ENCODE peak calls at places on chromosomes 13 and 19, in nine cellular contexts. T is heart left ventricle, Y is transverse colon, Q is HCT116, V is ovary, I is tibial nerve, D is body of pancreas, E is lower leg skin, K is A549. H is an unnamed sample.

GRCh38 chr19:618674-619285 is 14.6 kb downstream of the POLRMT start:
- DNase-seq in Y (no peak), Q (no peak), V (no peak), T (no peak), K (no peak), D (no peak), I (no peak), E (no peak), H (no peak)

GRCh38 chr13:31168736-31169135 is 7.0 kb upstream of the HSPH1 start:
- DNase-seq in Q (no peak), I (no peak), Y (peak; percentile 76), T (no peak), D (no peak), K (no peak), E (no peak), V (no peak), H (no peak)

GRCh38 chr19:38666662-38667448 is 19.4 kb downstream of the ACTN4 start:
- DNase-seq in Y (peak; percentile 47), T (peak; percentile 75), Q (no peak), I (no peak), K (peak; percentile 87), V (no peak), E (no peak), D (peak; percentile 85), H (no peak)

GRCh38 chr13:32737111-32737571 is 150.9 kb downstream of the PDS5B start:
- DNase-seq in D (no peak), Y (no peak), T (no peak), I (no peak), K (no peak), Q (no peak), V (no peak), E (no peak), H (no peak)

GRCh38 chr19:4365791-4366665 is 22.7 kb downstream of the MPND start:
- DNase-seq in Q (no peak), Y (no peak), I (no peak), D (no peak), K (no peak), E (no peak), T (no peak), V (no peak), H (no peak)

GRCh38 chr19:33375760-33376159 is 2.3 kb downstream of the CEBPG start:
- DNase-seq in E (no peak), V (no peak), K (no peak), Y (no peak), D (no peak), T (no peak), I (no peak), Q (no peak), H (peak; percentile 83)

GRCh38 chr13:45119469-45119989 is 781 bp upstream of the GTF2F2 start:
- DNase-seq in D (no peak), T (no peak), Q (no peak), E (no peak), Y (peak; percentile 18), I (no peak), V (peak; percentile 23), K (no peak), H (peak; percentile 22)

GRCh38 chr13:46160474-46161066 is 21.4 kb downstream of the LCP1 start:
- DNase-seq in E (no peak), I (no peak), Q (peak; percentile 48), Y (no peak), T (no peak), K (peak; percentile 55), V (no peak), D (no peak), H (peak; percentile 29)

GRCh38 chr13:99600318-99600717 is 99.0 kb downstream of the TM9SF2 start:
- DNase-seq in Q (no peak), K (no peak), Y (no peak), V (no peak), T (no peak), D (no peak), E (no peak), I (no peak), H (no peak)

GRCh38 chr13:45121421-45121820 is 1.1 kb downstream of the GTF2F2 start:
- DNase-seq in D (no peak), V (no peak), Q (peak; percentile 16), T (no peak), I (no peak), E (no peak), K (peak; percentile 12), Y (no peak), H (no peak)

GRCh38 chr19:52600639-52601024 is 30.5 kb downstream of the ZNF701 start:
- DNase-seq in E (no peak), Q (no peak), T (no peak), Y (peak; percentile 77), D (no peak), K (no peak), I (no peak), V (peak; percentile 40), H (no peak)

GRCh38 chr19:8663920-8664670 is 33.7 kb downstream of the NFILZ start:
- DNase-seq in Q (no peak), Y (no peak), D (no peak), E (no peak), T (no peak), I (no peak), K (no peak), V (no peak), H (no peak)

GRCh38 chr13:91185294-91185863 is 162.1 kb upstream of the MIR17HG start:
- DNase-seq in E (no peak), V (no peak), I (no peak), Y (no peak), K (peak; percentile 15), T (no peak), D (no peak), Q (peak; percentile 7), H (no peak)

GRCh38 chr13:40490086-40490723 is 176.2 kb downstream of the FOXO1 start:
- DNase-seq in D (peak; percentile 49), E (no peak), Y (peak; percentile 41), K (no peak), Q (no peak), I (no peak), T (no peak), V (no peak), H (no peak)

GRCh38 chr19:35013047-35013819 is 13.1 kb downstream of the GRAMD1A start:
- DNase-seq in V (peak; percentile 77), E (peak; percentile 40), D (peak; percentile 79), I (peak; percentile 49), Q (no peak), K (peak; percentile 82), Y (peak; percentile 77), T (peak; percentile 79), H (peak; percentile 64)

GRCh38 chr19:50417138-50417849 is 1.4 kb upstream of the SPIB start:
- DNase-seq in I (no peak), E (no peak), K (peak; percentile 44), T (no peak), V (no peak), Q (no peak), Y (peak; percentile 57), D (peak; percentile 79), H (no peak)

GRCh38 chr19:50178320-50178719 is 15.2 kb upstream of the IZUMO2 start:
- DNase-seq in I (no peak), T (no peak), K (no peak), Q (no peak), E (no peak), D (no peak), V (no peak), Y (peak; percentile 37), H (no peak)

GRCh38 chr13:40113644-40114304 is 458.3 kb downstream of the COG6 start:
- DNase-seq in Q (no peak), D (peak; percentile 18), E (no peak), Y (no peak), V (no peak), K (no peak), T (no peak), I (no peak), H (no peak)

GRCh38 chr13:24861617-24862362 is 97.8 kb downstream of the RNF17 start:
- DNase-seq in Q (no peak), K (no peak), I (no peak), Y (no peak), V (no peak), T (no peak), D (no peak), E (no peak), H (no peak)

GRCh38 chr19:41264581-41265375 is 606 bp downstream of the HNRNPUL1 start:
- DNase-seq in Q (no peak), V (peak; percentile 71), K (peak; percentile 56), T (peak; percentile 59), D (peak; percentile 52), E (peak; percentile 39), Y (peak; percentile 65), I (no peak), H (peak; percentile 38)
- TF ChIP-seq POLR2A in Q (no peak), V (no peak), K (no peak), T (no peak), D (no peak), E (no peak), Y (no peak), I (no peak), H (peak; percentile 27)

GRCh38 chr13:22926176-22927007 is 254.4 kb upstream of the SGCG start:
- DNase-seq in D (peak; percentile 20), Y (peak; percentile 67), I (peak; percentile 41), Q (no peak), V (peak; percentile 92), E (peak; percentile 73), T (peak; percentile 66), K (no peak), H (no peak)
- TF ChIP-seq POLR2A in D (no peak), Y (no peak), I (no peak), Q (no peak), V (no peak), E (no peak), T (no peak), K (no peak), H (no peak)

DNA sequence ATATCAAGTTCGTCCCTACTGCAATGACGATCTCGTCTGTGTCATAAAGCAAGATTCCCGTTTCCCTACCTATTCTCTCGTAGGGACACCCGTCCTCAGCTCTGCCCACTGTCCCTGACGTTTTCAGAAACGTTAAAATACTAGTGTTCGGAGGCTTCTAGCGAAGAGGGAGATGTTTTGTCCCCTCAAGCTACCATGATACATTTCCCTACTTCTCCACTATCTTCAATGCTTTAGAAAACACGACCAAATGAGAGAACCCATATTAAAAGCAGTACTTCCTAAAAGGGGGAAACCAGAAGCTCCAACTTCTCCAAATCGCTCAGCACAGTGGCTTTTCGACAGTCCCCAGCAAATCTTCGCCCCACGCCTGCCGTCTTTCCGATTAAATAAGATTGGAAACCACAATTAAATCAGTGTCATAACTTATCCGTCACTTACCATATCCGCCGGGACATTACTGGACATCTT is 1.3 kb downstream of the UBL3 start:
- DNase-seq in K (peak; percentile 31), V (no peak), D (peak; percentile 28), Y (peak; percentile 31), Q (no peak), T (peak; percentile 20), E (peak; percentile 36), I (no peak), H (no peak)
- TF ChIP-seq POLR2A in K (no peak), V (no peak), D (no peak), Y (no peak), Q (no peak), T (no peak), E (no peak), I (no peak), H (no peak)

DNA sequence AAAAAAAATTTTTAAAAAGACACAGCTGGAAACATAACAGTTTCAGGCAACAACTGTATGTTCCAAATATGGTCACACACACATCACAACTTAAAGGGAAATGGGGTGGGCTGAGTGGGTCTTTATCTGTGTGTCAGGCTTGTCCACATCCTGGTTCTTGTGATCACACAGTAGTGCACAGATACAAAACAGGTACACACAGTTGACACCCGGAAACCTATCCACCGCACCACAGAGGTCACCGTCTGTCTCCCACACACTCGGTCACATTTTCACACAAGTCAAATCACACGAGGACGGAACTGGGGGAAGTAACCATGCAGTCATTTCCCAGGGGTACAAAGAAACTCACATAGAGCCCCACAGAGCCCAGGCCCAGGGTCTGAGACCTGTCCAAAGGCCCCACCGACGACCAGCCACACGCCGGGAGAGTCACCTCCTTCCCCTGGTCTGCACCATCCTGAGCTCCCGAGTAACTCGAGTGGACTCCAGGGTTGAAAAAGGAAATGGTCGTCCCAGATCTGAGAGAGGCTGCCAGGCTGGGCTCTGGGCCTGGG is 1.4 kb upstream of the PPAN start:
- DNase-seq in Y (peak; percentile 58), K (no peak), V (no peak), D (no peak), I (no peak), Q (no peak), T (no peak), E (no peak), H (no peak)
- TF ChIP-seq POLR2A in Y (peak; percentile 15), K (no peak), V (no peak), D (no peak), I (no peak), Q (no peak), T (no peak), E (no peak), H (no peak)

H was measured in H54.